ENCODE peak calls at places on chromosomes 12 and 14, in five cellular contexts. C is body of pancreas, Z is uterus, H is Peyer's patch, F is brain microvascular endothelial cell. K is an unnamed sample.

GRCh38 chr14:92973798-92974372 is 50.9 kb downstream of the CHGA start:
- DNase-seq in C (no peak), Z (peak), H (no peak), F (no peak), K (no peak)

GRCh38 chr14:20377171-20377570 is 33.7 kb downstream of the PARP2 start:
- DNase-seq in C (no peak), Z (no peak), H (no peak), F (no peak), K (no peak)

GRCh38 chr12:569803-570236 is 93.4 kb downstream of the NINJ2 start:
- DNase-seq in C (peak), Z (peak), H (peak), F (peak), K (peak)

GRCh38 chr14:80951491-80951890 is 3.9 kb upstream of the TSHR start:
- DNase-seq in C (no peak), Z (no peak), H (no peak), F (no peak), K (no peak)

GRCh38 chr14:96095581-96096476 is 56.7 kb downstream of the C14orf132 start:
- DNase-seq in C (peak), Z (peak), H (peak), F (peak), K (peak)

GRCh38 chr12:121467638-121468403 is 67.9 kb downstream of the RNF34 start:
- DNase-seq in C (peak), Z (peak), H (no peak), F (peak), K (no peak)

GRCh38 chr14:89041245-89041585 is 216.8 kb downstream of the TTC8 start:
- DNase-seq in C (peak), Z (no peak), H (peak), F (no peak), K (peak)

GRCh38 chr14:67522270-67522669 is 10.8 kb upstream of the PLEKHH1 start:
- DNase-seq in C (no peak), Z (no peak), H (no peak), F (no peak), K (no peak)

GRCh38 chr12:15240898-15241297 is 19.7 kb upstream of the RERG start:
- DNase-seq in C (no peak), Z (no peak), H (no peak), F (no peak), K (no peak)

GRCh38 chr12:79897617-79898016 is 37.3 kb downstream of the PPP1R12A start:
- DNase-seq in C (no peak), Z (no peak), H (no peak), F (peak), K (peak)

GRCh38 chr12:4555804-4556203 is 6.2 kb upstream of the DYRK4 start:
- DNase-seq in C (no peak), Z (no peak), H (no peak), F (no peak), K (no peak)

GRCh38 chr12:122743895-122744525 is 8.6 kb upstream of the DENR start:
- DNase-seq in C (no peak), Z (no peak), H (peak), F (no peak), K (no peak)

GRCh38 chr12:14514154-14514842 is 53.4 kb downstream of the PLBD1 start:
- DNase-seq in C (peak), Z (no peak), H (peak), F (peak), K (no peak)

GRCh38 chr12:93336344-93336743 is 41.4 kb upstream of the NUDT4 start:
- DNase-seq in C (no peak), Z (no peak), H (no peak), F (peak), K (no peak)

GRCh38 chr12:2347137-2347843 is 294.5 kb downstream of the CACNA1C start:
- DNase-seq in C (no peak), Z (no peak), H (no peak), F (no peak), K (no peak)

GRCh38 chr12:105946541-105946940 is 192.2 kb downstream of the NUAK1 start:
- DNase-seq in C (no peak), Z (peak), H (no peak), F (peak), K (no peak)

GRCh38 chr14:54370323-54371125 is 26.3 kb upstream of the CDKN3 start:
- DNase-seq in C (no peak), Z (no peak), H (no peak), F (no peak), K (no peak)

GRCh38 chr14:54362759-54363437 is 33.9 kb upstream of the CDKN3 start:
- DNase-seq in C (no peak), Z (no peak), H (no peak), F (no peak), K (no peak)

GRCh38 chr14:54364555-54365415 is 32.0 kb upstream of the CDKN3 start:
- DNase-seq in C (peak), Z (peak), H (no peak), F (no peak), K (no peak)

GRCh38 chr14:54369343-54369742 is 27.5 kb upstream of the CDKN3 start:
- DNase-seq in C (no peak), Z (no peak), H (no peak), F (no peak), K (no peak)

GRCh38 chr14:54366726-54367707 is 29.8 kb upstream of the CDKN3 start:
- DNase-seq in C (peak), Z (no peak), H (peak), F (peak), K (peak)
- TF ChIP-seq CTCF in C (no peak), Z (peak), H (peak), F (peak), K (peak)

DNA sequence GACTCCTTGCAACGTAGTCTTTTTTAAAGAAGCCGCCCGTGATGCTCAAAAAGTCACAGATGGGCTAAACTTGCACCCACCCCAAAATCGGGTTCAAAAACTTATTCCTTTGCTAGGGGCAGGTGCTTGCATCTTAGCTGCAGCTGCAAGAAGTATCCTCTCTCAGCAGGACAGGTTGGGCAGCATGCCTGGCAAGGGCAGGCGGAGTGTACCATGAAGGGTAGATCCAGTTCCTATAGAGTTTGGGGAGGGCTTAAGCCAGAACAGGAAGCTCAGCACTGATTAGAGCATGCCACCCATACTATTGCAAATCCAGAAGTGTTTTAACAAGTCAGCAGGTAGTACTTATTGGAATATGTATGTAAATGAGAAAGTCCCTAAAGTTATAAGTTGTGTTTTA is 48.7 kb downstream of the CPM start:
- DNase-seq in C (no peak), Z (no peak), H (no peak), F (no peak), K (no peak)
- H3K4me3 ChIP-seq in C (no peak), Z (no peak), H (no peak), F (no peak), K (no peak)

DNA sequence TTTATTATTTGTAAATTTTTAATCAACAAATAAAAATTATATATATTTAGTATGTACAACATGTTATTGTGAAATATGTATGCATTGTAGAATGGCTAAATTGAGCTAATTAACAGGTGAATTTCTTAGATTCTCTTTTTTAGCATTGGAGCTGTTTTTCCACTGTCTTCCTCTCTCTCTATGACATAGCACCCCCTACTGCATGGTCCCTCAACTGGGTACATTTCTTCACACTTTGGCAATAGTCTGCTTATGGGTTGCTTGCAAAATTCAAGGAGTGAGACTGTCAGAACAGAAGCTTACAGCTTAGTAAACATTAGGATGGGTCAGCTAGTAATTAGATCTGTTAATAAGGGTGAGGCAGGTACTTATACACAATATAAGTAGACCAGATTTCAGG is 658.5 kb upstream of the MGAT4C start:
- DNase-seq in C (no peak), Z (no peak), H (no peak), F (peak), K (peak)
- TF ChIP-seq CTCF in C (no peak), Z (no peak), H (no peak), F (peak), K (peak)

GRCh38 chr12:57621497-57622292 is 10.5 kb downstream of the ARHGEF25 start:
- DNase-seq in C (peak), Z (peak), H (peak), F (no peak), K (no peak)

GRCh38 chr12:57620936-57621496 is 9.8 kb downstream of the ARHGEF25 start:
- DNase-seq in C (no peak), Z (no peak), H (no peak), F (no peak), K (no peak)

GRCh38 chr12:57618966-57619433 is 7.8 kb downstream of the ARHGEF25 start:
- DNase-seq in C (no peak), Z (no peak), H (no peak), F (no peak), K (no peak)

GRCh38 chr12:57619434-57620244 is 8.4 kb downstream of the ARHGEF25 start:
- DNase-seq in C (peak), Z (no peak), H (no peak), F (no peak), K (no peak)

GRCh38 chr12:57620245-57620935 is 9.2 kb downstream of the ARHGEF25 start:
- DNase-seq in C (no peak), Z (no peak), H (no peak), F (no peak), K (no peak)
- H3K4me3 ChIP-seq in C (no peak), Z (no peak), H (peak), F (no peak), K (no peak)

DNA sequence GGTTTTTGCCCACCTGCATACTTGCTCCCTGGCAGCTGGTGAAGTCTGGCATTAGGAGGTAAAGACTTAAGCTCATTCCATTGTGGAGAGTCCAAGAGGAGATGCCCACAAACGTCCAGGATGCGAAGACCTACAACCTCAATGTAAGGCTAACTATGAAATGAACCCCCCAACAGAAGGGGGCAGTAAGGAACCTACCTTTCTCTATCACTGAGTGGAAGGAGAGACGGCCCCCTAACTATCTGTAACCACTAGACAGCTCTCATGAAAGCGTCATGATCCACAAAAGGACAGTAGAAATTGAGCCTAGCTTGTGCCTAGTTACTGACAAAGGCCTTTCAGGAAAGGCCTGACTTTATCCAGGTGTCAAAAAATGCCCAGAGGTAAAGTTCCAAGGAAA is 55.3 kb downstream of the ZFYVE21 start:
- DNase-seq in C (no peak), Z (no peak), H (no peak), F (no peak), K (no peak)
- TF ChIP-seq CTCF in C (no peak), Z (no peak), H (no peak), F (no peak), K (no peak)

GRCh38 chr12:119183942-119184695 is 5.4 kb downstream of the HSPB8 start:
- DNase-seq in C (no peak), Z (no peak), H (no peak), F (no peak), K (no peak)
- H3K4me3 ChIP-seq in C (no peak), Z (no peak), H (no peak), F (no peak), K (no peak)

DNA sequence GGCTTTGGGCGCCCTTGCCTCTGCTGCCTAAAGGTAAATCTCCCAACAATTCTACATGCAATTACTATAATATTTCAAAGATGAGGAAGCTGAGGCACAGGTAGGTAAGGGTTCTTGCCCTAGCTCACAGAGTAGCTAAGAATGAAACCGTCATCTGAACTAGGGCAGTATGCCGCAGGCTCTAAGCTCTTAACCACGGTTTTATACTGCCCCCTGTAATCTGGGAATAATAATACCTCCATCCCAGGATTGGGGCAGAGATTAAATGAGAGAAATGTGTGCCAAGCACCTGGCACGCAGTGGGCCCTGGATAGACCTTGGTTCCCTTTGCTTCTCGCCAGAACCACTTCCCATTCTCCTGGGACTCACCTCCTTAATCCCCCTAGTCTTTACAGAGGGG is 1.5 kb upstream of the HRK start:
- DNase-seq in C (no peak), Z (no peak), H (no peak), F (peak), K (no peak)
- TF ChIP-seq CTCF in C (no peak), Z (no peak), H (peak), F (peak), K (peak)

DNA sequence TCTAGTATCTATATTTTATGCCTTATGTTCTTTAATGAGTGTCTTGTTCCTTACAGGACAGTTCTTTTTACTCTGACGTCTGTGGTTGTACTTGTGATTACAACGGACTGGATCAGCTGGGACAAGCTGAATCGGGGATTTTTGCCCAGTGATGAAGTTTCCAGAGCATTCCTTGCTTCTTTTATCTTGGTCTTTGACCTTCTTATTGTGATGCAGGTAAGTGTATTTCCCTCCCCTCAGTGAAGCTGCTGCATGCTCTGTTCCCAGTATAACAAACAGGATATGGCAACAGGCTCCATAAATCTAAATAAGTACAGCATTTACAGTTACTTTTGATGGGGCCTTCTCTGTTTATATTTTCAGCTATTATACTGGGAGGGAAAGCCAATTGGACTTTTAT is 463.6 kb downstream of the TMEM117 start:
- DNase-seq in C (no peak), Z (no peak), H (no peak), F (no peak), K (no peak)
- H3K4me3 ChIP-seq in C (no peak), Z (no peak), H (no peak), F (no peak), K (no peak)

GRCh38 chr12:126193190-126193589 is 1128.0 kb downstream of the AACS start:
- DNase-seq in C (no peak), Z (no peak), H (no peak), F (no peak), K (no peak)

GRCh38 chr12:126191949-126192348 is 1126.7 kb downstream of the AACS start:
- DNase-seq in C (peak), Z (no peak), H (no peak), F (no peak), K (no peak)

GRCh38 chr12:126196263-126196662 is 1131.0 kb downstream of the AACS start:
- DNase-seq in C (no peak), Z (no peak), H (no peak), F (no peak), K (no peak)

GRCh38 chr12:126189856-126190255 is 1124.6 kb downstream of the AACS start:
- DNase-seq in C (peak), Z (no peak), H (no peak), F (no peak), K (no peak)

DNA sequence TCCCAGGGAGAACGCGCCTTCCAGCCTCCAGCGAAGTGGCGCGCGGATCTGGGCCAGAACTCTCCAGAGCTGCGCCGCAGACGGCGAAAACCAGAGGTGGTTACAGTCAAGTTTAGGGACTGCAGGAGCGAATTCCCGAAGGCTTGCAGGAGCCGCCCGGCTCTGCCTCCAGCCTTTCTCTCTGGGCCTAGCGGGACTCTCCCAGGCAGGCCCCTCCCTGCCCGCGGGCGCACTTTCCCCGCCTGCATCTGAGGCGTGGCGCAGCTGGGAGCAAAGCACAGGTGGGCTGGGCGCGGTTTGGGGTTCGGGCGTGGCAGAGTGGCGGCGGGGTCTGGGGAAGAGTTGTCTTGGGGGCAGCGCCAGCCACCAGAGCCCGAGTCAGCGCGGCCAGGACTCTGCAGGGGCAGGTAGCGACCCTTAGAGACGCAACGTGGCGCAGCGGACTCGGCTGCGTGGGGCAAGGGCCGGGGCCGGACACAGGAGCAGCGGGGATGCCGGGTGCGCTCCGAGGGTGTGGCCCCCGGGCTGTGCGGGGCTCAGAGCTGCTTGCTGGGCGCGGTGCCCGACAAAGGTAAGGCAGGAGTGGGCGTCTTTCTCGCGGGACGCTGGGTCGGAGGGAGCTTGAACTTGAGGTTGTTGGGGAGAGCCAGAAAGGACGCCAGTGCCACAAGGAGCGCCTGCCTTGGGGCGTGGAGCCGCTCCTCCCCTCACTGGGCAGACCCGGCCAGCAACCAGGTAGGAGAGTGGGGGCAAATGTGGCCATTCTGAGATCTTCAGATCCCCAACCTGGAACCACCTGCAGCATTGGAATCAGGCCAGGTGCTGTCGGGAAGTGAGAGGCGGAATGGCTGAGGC is 1126.0 kb downstream of the AACS start:
- DNase-seq in C (peak), Z (no peak), H (no peak), F (no peak), K (no peak)
- TF ChIP-seq CTCF in C (no peak), Z (no peak), H (no peak), F (no peak), K (no peak)